ENCODE peak calls at places on chromosome 18, in four cellular contexts. W is neural progenitor cell, P is IMR-90, I is GM23248. Q is an unnamed sample. For H3K4me1, the result is how much of the 10 kb centered on the place peaks cover.

GRCh38 chr18:59639821-59640220 is 57.4 kb downstream of the CCBE1 start:
- DNase-seq in W (no peak), P (peak), I (peak), Q (no peak)

GRCh38 chr18:12361770-12362378 is 15.2 kb downstream of the AFG3L2 start:
- DNase-seq in W (no peak), P (peak), I (peak), Q (no peak)

GRCh38 chr18:26874283-26874682 is 8.8 kb upstream of the AQP4 start:
- DNase-seq in W (no peak), P (no peak), I (no peak), Q (no peak)

GRCh38 chr18:9419956-9420631 is 55.2 kb upstream of the RALBP1 start:
- DNase-seq in W (no peak), P (peak), I (peak), Q (no peak)

GRCh38 chr18:6954501-6954900 is 163.1 kb downstream of the LAMA1 start:
- DNase-seq in W (no peak), P (no peak), I (no peak), Q (no peak)

GRCh38 chr18:21439453-21439852 is 161.1 kb downstream of the ESCO1 start:
- DNase-seq in W (no peak), P (peak), I (peak), Q (no peak)

GRCh38 chr18:36333418-36333817 is 35.9 kb downstream of the FHOD3 start:
- DNase-seq in W (no peak), P (peak), I (peak), Q (no peak)

GRCh38 chr18:55489742-55490055 is 98.3 kb downstream of the TCF4 start:
- DNase-seq in W (no peak), P (peak), I (no peak), Q (no peak)

GRCh38 chr18:6058941-6059340 is 163.6 kb upstream of the TMEM200C start:
- DNase-seq in W (peak), P (peak), I (peak), Q (no peak)

GRCh38 chr18:23943903-23944624 is 70.5 kb upstream of the TTC39C start:
- DNase-seq in W (no peak), P (peak), I (peak), Q (no peak)

GRCh38 chr18:9716375-9716774 is 8.3 kb downstream of the RAB31 start:
- DNase-seq in W (no peak), P (no peak), I (no peak), Q (no peak)

GRCh38 chr18:63232826-63233225 is 86.7 kb downstream of the BCL2 start:
- DNase-seq in W (no peak), P (no peak), I (no peak), Q (no peak)

GRCh38 chr18:61998957-61999356 is 106.2 kb upstream of the RNF152 start:
- DNase-seq in W (no peak), P (peak), I (peak), Q (no peak)

GRCh38 chr18:73235491-73235890 is 367.7 kb upstream of the NETO1 start:
- DNase-seq in W (no peak), P (peak), I (peak), Q (no peak)

GRCh38 chr18:73986711-73987110 is 160.9 kb downstream of the FBXO15 start:
- DNase-seq in W (no peak), P (no peak), I (peak), Q (no peak)

GRCh38 chr18:63131106-63131943 is 188.2 kb downstream of the BCL2 start:
- DNase-seq in W (peak), P (peak), I (peak), Q (peak)

GRCh38 chr18:36758623-36759022 is 70.2 kb downstream of the TPGS2 start:
- DNase-seq in W (no peak), P (peak), I (no peak), Q (no peak)

GRCh38 chr18:59874166-59874565 is 25.6 kb upstream of the PMAIP1 start:
- DNase-seq in W (no peak), P (peak), I (peak), Q (no peak)

GRCh38 chr18:5073026-5073944 is 123.8 kb downstream of the AKAIN1 start:
- DNase-seq in W (peak), P (peak), I (peak), Q (peak)

GRCh38 chr18:35923939-35924338 is 48.5 kb upstream of the RMP24 start:
- DNase-seq in W (no peak), P (no peak), I (no peak), Q (no peak)

GRCh38 chr18:30970201-30970816 is 72.2 kb downstream of the DSC3 start:
- DNase-seq in W (peak), P (peak), I (peak), Q (no peak)

GRCh38 chr18:13353424-13353823 is 134.9 kb downstream of the LDLRAD4 start:
- DNase-seq in W (no peak), P (no peak), I (no peak), Q (peak)

GRCh38 chr18:38250981-38251380 is 685.4 kb upstream of the CELF4 start:
- DNase-seq in W (peak), P (no peak), I (no peak), Q (no peak)

GRCh38 chr18:13266208-13267100 is 47.9 kb downstream of the LDLRAD4 start:
- DNase-seq in W (no peak), P (no peak), I (peak), Q (peak)

GRCh38 chr18:62812242-62812641 is 96.9 kb downstream of the PHLPP1 start:
- DNase-seq in W (no peak), P (peak), I (no peak), Q (no peak)

GRCh38 chr18:70418551-70419311 is 129.9 kb downstream of the SOCS6 start:
- DNase-seq in W (no peak), P (peak), I (peak), Q (no peak)
- H3K4me3 ChIP-seq in W (no peak), P (no peak), I (peak), Q (no peak)

GRCh38 chr18:77090546-77091200 is 41.9 kb downstream of the MBP start:
- DNase-seq in W (no peak), P (no peak), I (no peak), Q (no peak)

GRCh38 chr18:77093067-77093430 is 39.5 kb downstream of the MBP start:
- DNase-seq in W (no peak), P (no peak), I (no peak), Q (no peak)

GRCh38 chr18:77089796-77090285 is 42.7 kb downstream of the MBP start:
- DNase-seq in W (no peak), P (no peak), I (no peak), Q (no peak)

GRCh38 chr18:77092104-77093066 is 40.2 kb downstream of the MBP start:
- DNase-seq in W (no peak), P (no peak), I (no peak), Q (no peak)

DNA sequence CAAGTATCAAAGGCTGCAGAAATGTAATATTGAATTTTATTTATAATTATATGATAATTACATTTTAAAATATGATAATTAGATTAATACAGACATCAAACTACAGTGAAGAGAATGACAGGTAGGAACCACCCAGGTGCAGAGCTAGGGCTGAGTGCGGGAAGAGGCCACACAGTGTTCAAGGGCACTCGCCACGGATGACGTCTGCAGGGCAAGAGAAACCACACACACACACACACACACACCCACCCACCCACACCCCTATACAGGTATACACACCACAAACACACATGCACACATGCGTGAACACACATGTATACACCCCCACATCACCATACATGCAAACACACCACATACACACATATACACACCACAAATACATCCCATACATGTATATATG is 41.2 kb downstream of the MBP start:
- DNase-seq in W (no peak), P (no peak), I (no peak), Q (no peak)
- H3K4me1 ChIP-seq in W (under half), P (under half), I (under half), Q (under half)

GRCh38 chr18:44033144-44033543 is 647.5 kb upstream of the SETBP1 start:
- DNase-seq in W (peak), P (no peak), I (no peak), Q (no peak)

GRCh38 chr18:44036500-44036899 is 644.2 kb upstream of the SETBP1 start:
- DNase-seq in W (peak), P (no peak), I (peak), Q (no peak)

GRCh38 chr18:44028109-44028508 is 652.6 kb upstream of the SETBP1 start:
- DNase-seq in W (no peak), P (no peak), I (no peak), Q (no peak)

GRCh38 chr18:44035554-44035953 is 645.1 kb upstream of the SETBP1 start:
- DNase-seq in W (no peak), P (no peak), I (no peak), Q (no peak)

GRCh38 chr18:44031063-44031462 is 649.6 kb upstream of the SETBP1 start:
- DNase-seq in W (no peak), P (no peak), I (no peak), Q (no peak)
- H3K9ac ChIP-seq in W (no peak), P (no peak), I (no peak), Q (no peak)

GRCh38 chr18:50195689-50196088 is 742 bp upstream of the MYO5B start:
- DNase-seq in W (no peak), P (no peak), I (no peak), Q (no peak)

GRCh38 chr18:50193796-50194622 is 938 bp downstream of the MYO5B start:
- DNase-seq in W (peak), P (no peak), I (no peak), Q (peak)

GRCh38 chr18:50194623-50195532 is at the start of gene MYO5B:
- DNase-seq in W (peak), P (no peak), I (peak), Q (peak)

GRCh38 chr18:50190926-50191325 is 4.0 kb downstream of the MYO5B start:
- DNase-seq in W (no peak), P (no peak), I (peak), Q (no peak)

DNA sequence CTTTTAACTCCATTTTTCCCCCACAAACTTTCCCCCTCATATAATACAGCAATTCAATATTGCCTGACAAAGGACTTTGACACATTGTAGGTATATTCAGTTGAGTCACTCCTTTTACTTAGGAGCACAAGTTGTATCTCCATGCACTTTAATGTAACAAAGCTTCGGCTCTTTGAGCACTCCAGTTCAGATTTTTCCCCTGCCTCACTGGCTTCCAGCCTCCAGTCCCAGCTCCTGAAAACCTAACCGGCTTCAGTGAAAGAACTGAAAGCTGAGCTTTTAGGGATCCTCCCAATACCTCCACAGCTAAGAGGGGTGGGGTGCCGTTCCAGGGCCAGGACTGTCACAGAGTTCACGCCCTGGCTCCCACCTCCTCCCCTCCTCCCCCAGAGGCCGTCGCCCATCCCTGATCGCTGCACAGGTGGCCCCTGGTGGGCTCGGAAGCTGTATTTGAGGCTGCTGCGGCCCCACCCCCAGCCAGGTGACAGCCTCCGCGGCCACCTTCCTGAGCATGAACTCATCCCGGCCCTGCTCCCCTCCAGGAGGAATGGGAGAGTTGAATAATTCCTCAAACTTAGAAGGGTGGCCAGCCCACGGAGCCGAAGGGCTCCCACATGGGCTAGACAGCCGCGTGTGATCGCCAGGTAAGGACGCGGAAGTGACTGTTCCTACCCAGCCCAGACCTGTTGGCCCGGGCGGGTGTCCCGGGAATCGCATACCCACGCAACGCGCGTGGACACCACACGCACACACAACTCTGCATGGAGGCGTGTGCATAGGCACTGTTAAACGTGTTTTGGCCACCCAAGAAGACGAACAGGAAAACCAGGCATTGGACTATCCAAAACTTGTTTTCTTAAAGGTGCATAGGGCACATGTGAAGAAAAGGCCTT is 1.8 kb downstream of the MYO5B start:
- DNase-seq in W (peak), P (no peak), I (no peak), Q (peak)
- H3K4me3 ChIP-seq in W (peak), P (no peak), I (no peak), Q (peak)

GRCh38 chr18:48828713-48829442 is 121.9 kb downstream of the SMAD7 start:
- DNase-seq in W (peak), P (no peak), I (no peak), Q (peak)
- H3K4me1 ChIP-seq in W (half or more), P (under half), I (half or more), Q (under half)

GRCh38 chr18:48023334-48024008 is 93.0 kb upstream of the SMAD2 start:
- DNase-seq in W (peak), P (peak), I (peak), Q (peak)
- H3K9ac ChIP-seq in W (no peak), P (no peak), I (no peak), Q (no peak)